ENCODE peak calls at places on chromosomes 4 and X, in nine cellular contexts. D is NCI-H1092, J is RPMI7951, K is NCI-H446, B is activated T-cell treated with anti-CD3 and anti-CD28 coated beads for 4 hours, Z is SK-MEL-5, U is lower leg skin, L is SJSA1, I is GM23248. Y is an unnamed sample.

GRCh38 chr4:87257523-87257922 is 37.1 kb upstream of the KLHL8 start:
- DNase-seq in D (no peak), K (no peak), B (no peak), J (no peak), L (no peak), Z (no peak), I (no peak), U (no peak), Y (no peak)

GRCh38 chr4:173025131-173025530 is 143.5 kb upstream of the GALNT7 start:
- DNase-seq in D (peak), I (peak), B (peak), J (peak), U (peak), K (peak), Z (peak), L (peak), Y (no peak)

GRCh38 chr4:15327311-15328298 is 100.2 kb upstream of the C1QTNF7 start:
- DNase-seq in L (no peak), I (peak), K (no peak), J (peak), B (no peak), U (peak), Z (no peak), D (no peak), Y (no peak)

GRCh38 chr4:1408418-1408817 is 2.2 kb upstream of the NKX1-1 start:
- DNase-seq in I (no peak), L (no peak), K (no peak), Z (peak), U (no peak), D (no peak), J (no peak), B (no peak), Y (no peak)

GRCh38 chr4:5836943-5837342 is 55.9 kb downstream of the CRMP1 start:
- DNase-seq in U (no peak), J (no peak), D (no peak), K (no peak), L (no peak), B (no peak), I (no peak), Z (no peak), Y (no peak)

GRCh38 chrX:100928660-100929613 is at the start of gene XKRX:
- DNase-seq in B (peak), U (peak), Z (no peak), J (peak), K (no peak), D (peak), I (peak), L (peak), Y (no peak)

GRCh38 chr4:37847311-37847710 is 20.8 kb downstream of the PGM2 start:
- DNase-seq in U (no peak), J (peak), K (no peak), Z (peak), L (no peak), B (no peak), I (no peak), D (no peak), Y (no peak)

GRCh38 chr4:76260571-76260970 is 9.1 kb downstream of the FAM47E start:
- DNase-seq in D (no peak), J (no peak), L (no peak), K (no peak), Z (no peak), U (no peak), B (no peak), I (no peak), Y (no peak)

GRCh38 chr4:157043131-157043530 is 32.8 kb upstream of the GLRB start:
- DNase-seq in L (no peak), Z (peak), U (no peak), J (peak), K (peak), B (no peak), I (peak), D (no peak), Y (no peak)

GRCh38 chrX:75781618-75782017 is 3.4 kb downstream of the MAGEE2 start:
- DNase-seq in B (no peak), L (no peak), D (no peak), I (peak), U (no peak), K (no peak), Z (peak), J (no peak), Y (no peak)

GRCh38 chr4:170025523-170026252 is 507 bp downstream of the MFAP3L start:
- DNase-seq in D (no peak), I (peak), Z (peak), U (no peak), L (no peak), J (no peak), K (no peak), B (no peak), Y (no peak)

GRCh38 chrX:124239911-124240310 is 92.5 kb upstream of the TEX13D start:
- DNase-seq in L (no peak), B (peak), D (no peak), Z (no peak), J (no peak), U (no peak), K (no peak), I (no peak), Y (no peak)

GRCh38 chrX:31178769-31179125 is 106.9 kb upstream of the FTHL17 start:
- DNase-seq in I (no peak), K (no peak), B (no peak), Z (no peak), J (no peak), D (no peak), L (no peak), U (no peak), Y (no peak)

GRCh38 chr4:151459380-151459779 is 50.4 kb downstream of the FHIP1A start:
- DNase-seq in K (no peak), B (no peak), I (no peak), U (no peak), Z (no peak), D (no peak), J (no peak), L (no peak), Y (no peak)

GRCh38 chr4:9971711-9972110 is 49.6 kb downstream of the SLC2A9 start:
- DNase-seq in Z (no peak), I (no peak), J (no peak), L (no peak), U (no peak), D (no peak), B (no peak), K (no peak), Y (no peak)

GRCh38 chr4:3681191-3681590 is 85.0 kb upstream of the ADRA2C start:
- DNase-seq in K (no peak), L (no peak), J (no peak), D (no peak), Z (no peak), B (no peak), U (no peak), I (no peak), Y (no peak)

GRCh38 chrX:68953331-68953730 is 124.5 kb downstream of the EFNB1 start:
- DNase-seq in D (no peak), Z (no peak), U (no peak), B (no peak), K (no peak), J (no peak), L (no peak), I (peak), Y (no peak)

GRCh38 chrX:48616575-48616974 is 19.3 kb downstream of the WDR13 start:
- DNase-seq in D (no peak), U (no peak), J (no peak), I (no peak), L (no peak), B (no peak), K (no peak), Z (no peak), Y (no peak)

GRCh38 chr4:177290780-177291179 is 18.9 kb upstream of the NEIL3 start:
- DNase-seq in Z (no peak), U (no peak), K (no peak), D (no peak), B (no peak), J (no peak), I (no peak), L (no peak), Y (no peak)

GRCh38 chrX:41198410-41198809 is 113.2 kb downstream of the USP9X start:
- DNase-seq in L (no peak), U (no peak), K (no peak), B (no peak), D (no peak), J (no peak), I (no peak), Z (no peak), Y (no peak)

GRCh38 chrX:136586386-136586785 is 54.4 kb downstream of the VGLL1 start:
- DNase-seq in L (no peak), K (no peak), D (no peak), Z (peak), B (no peak), J (peak), I (peak), U (no peak), Y (no peak)

GRCh38 chr4:53653484-53654053 is 62.3 kb upstream of the LNX1 start:
- DNase-seq in K (peak), D (peak), I (peak), J (peak), L (no peak), U (no peak), B (no peak), Z (peak), Y (no peak)

GRCh38 chr4:42671431-42672194 is 14.7 kb upstream of the ATP8A1 start:
- DNase-seq in Z (no peak), J (no peak), I (no peak), L (no peak), K (no peak), U (no peak), B (peak), D (no peak), Y (no peak)

GRCh38 chr4:107125496-107125895 is 89.4 kb upstream of the DKK2 start:
- DNase-seq in Z (no peak), L (no peak), U (no peak), B (no peak), D (no peak), J (no peak), K (no peak), I (peak), Y (no peak)

GRCh38 chr4:38049545-38050170 is 89.5 kb downstream of the PTTG2 start:
- DNase-seq in B (no peak), U (no peak), I (no peak), Z (no peak), L (no peak), K (no peak), J (no peak), D (no peak), Y (no peak)

GRCh38 chrX:119573840-119574393 is 446 bp upstream of the UBE2A start:
- DNase-seq in J (peak), U (peak), L (no peak), Z (peak), D (no peak), B (no peak), I (peak), K (no peak), Y (no peak)

GRCh38 chr4:8315343-8316250 is 46.0 kb downstream of the HTRA3 start:
- DNase-seq in B (no peak), U (no peak), L (peak), J (peak), Z (no peak), K (no peak), I (peak), D (peak), Y (no peak)

GRCh38 chr4:165331316-165331715 is 3.8 kb downstream of the MSMO1 start:
- DNase-seq in U (no peak), B (no peak), Z (no peak), L (no peak), I (peak), J (peak), K (no peak), D (no peak), Y (no peak)

Y was measured in keratinocyte.